ENCODE peak calls at places on chromosome 13, in nine cellular contexts. A is suprapubic skin; B is RWPE2; L is aorta; V is pancreas; G is thoracic aorta; Y is mesendoderm; Z is brain microvascular endothelial cell; H is CD8-positive, alpha-beta T cell. R is an unnamed sample.

GRCh38 chr13:71880753-71881541 is 13.9 kb upstream of the DACH1 start:
- DNase-seq in A (no peak), B (no peak), L (no peak), V (no peak), G (no peak), Y (peak), Z (peak), H (no peak), R (no peak)

GRCh38 chr13:93227906-93228801 is 1.5 kb downstream of the GPC6 start:
- DNase-seq in A (no peak), B (no peak), L (peak), V (peak), G (no peak), Y (peak), Z (peak), H (no peak), R (peak)

GRCh38 chr13:67351915-67352314 is 121.8 kb upstream of the PCDH9 start:
- DNase-seq in A (no peak), B (no peak), L (no peak), V (no peak), G (no peak), Y (no peak), Z (no peak), H (no peak), R (no peak)

GRCh38 chr13:112843392-112844250 is 125.4 kb upstream of the MCF2L start:
- DNase-seq in A (no peak), B (no peak), L (peak), V (no peak), G (no peak), Y (no peak), Z (no peak), H (no peak), R (no peak)

GRCh38 chr13:112067121-112067741 is at the start of gene SOX1:
- DNase-seq in A (peak), B (no peak), L (no peak), V (peak), G (no peak), Y (peak), Z (no peak), H (no peak), R (no peak)

GRCh38 chr13:112900691-112901091 is 68.3 kb upstream of the MCF2L start:
- DNase-seq in A (peak), B (peak), L (peak), V (peak), G (no peak), Y (no peak), Z (no peak), H (no peak), R (peak)

GRCh38 chr13:52787212-52787611 is 47.6 kb upstream of the CNMD start:
- DNase-seq in A (no peak), B (no peak), L (no peak), V (no peak), G (no peak), Y (no peak), Z (no peak), H (no peak), R (no peak)

GRCh38 chr13:113275387-113275786 is 21.7 kb upstream of the LAMP1 start:
- DNase-seq in A (no peak), B (no peak), L (no peak), V (no peak), G (no peak), Y (peak), Z (peak), H (peak), R (no peak)

GRCh38 chr13:50116430-50116973 is 101.3 kb downstream of the KCNRG start:
- DNase-seq in A (no peak), B (no peak), L (no peak), V (no peak), G (no peak), Y (no peak), Z (no peak), H (no peak), R (no peak)

GRCh38 chr13:80841346-80841882 is 500.5 kb upstream of the SPRY2 start:
- DNase-seq in A (no peak), B (no peak), L (no peak), V (no peak), G (no peak), Y (no peak), Z (no peak), H (no peak), R (no peak)

GRCh38 chr13:51912091-51912490 is 50.3 kb downstream of the CCDC70 start:
- DNase-seq in A (peak), B (no peak), L (no peak), V (no peak), G (no peak), Y (no peak), Z (no peak), H (no peak), R (peak)

GRCh38 chr13:42354246-42355117 is 82.5 kb downstream of the AKAP11 start:
- DNase-seq in A (no peak), B (no peak), L (no peak), V (no peak), G (no peak), Y (peak), Z (peak), H (peak), R (no peak)

GRCh38 chr13:113437408-113438010 is 15.8 kb downstream of the ADPRHL1 start:
- DNase-seq in A (no peak), B (peak), L (no peak), V (no peak), G (no peak), Y (no peak), Z (no peak), H (no peak), R (no peak)

GRCh38 chr13:21071894-21072293 is 10.5 kb upstream of the LATS2 start:
- DNase-seq in A (no peak), B (no peak), L (no peak), V (no peak), G (no peak), Y (no peak), Z (no peak), H (no peak), R (no peak)

GRCh38 chr13:98144501-98145350 is 1.8 kb downstream of the FARP1 start:
- DNase-seq in A (no peak), B (no peak), L (no peak), V (no peak), G (no peak), Y (peak), Z (no peak), H (no peak), R (no peak)

GRCh38 chr13:113209336-113209879 is at the start of gene CUL4A:
- DNase-seq in A (no peak), B (peak), L (peak), V (peak), G (no peak), Y (peak), Z (peak), H (peak), R (peak)

DNA sequence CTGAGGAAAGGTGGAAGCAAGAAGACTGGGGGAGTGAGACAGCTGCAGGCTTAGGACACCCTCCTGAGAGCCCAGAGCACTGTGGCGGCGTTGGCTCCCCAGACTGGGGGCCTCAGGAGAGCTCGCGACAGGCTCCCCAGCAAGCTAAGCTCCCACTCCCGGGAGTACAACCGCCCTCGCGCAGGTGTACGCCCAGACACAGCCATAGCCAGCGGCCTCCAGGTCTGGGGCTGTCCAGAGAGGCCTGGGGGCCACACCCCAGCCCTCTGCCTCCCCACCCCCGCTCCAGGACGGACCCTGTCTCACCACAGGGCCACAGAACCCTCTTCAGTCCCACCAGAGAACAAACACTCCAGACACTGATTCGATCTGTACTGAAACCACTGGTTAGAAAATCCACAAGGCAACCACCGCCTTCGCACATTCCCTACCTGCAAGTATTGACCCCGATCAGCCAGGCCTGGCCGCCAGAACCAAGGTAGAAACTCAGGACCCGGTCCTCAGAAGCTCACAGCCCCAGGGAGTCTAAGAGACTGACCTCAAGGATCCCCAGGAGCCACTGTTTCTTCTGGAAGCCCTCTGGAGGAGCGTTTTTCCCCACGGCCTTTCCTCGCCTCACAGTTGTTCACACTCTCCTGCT is 16.3 kb downstream of the ZIC5 start:
- DNase-seq in A (peak), B (no peak), L (no peak), V (no peak), G (no peak), Y (no peak), Z (no peak), H (no peak), R (no peak)
- H3K4me3 ChIP-seq in A (no peak), B (no peak), L (no peak), V (no peak), G (no peak), Y (no peak), Z (no peak), H (no peak), R (peak)

GRCh38 chr13:95957331-95957730 is 95.9 kb downstream of the UGGT2 start:
- DNase-seq in A (no peak), B (no peak), L (no peak), V (no peak), G (no peak), Y (peak), Z (no peak), H (no peak), R (no peak)

GRCh38 chr13:95956589-95957148 is 96.5 kb downstream of the UGGT2 start:
- DNase-seq in A (no peak), B (no peak), L (no peak), V (no peak), G (no peak), Y (no peak), Z (peak), H (no peak), R (no peak)

GRCh38 chr13:95955719-95956118 is 97.5 kb downstream of the UGGT2 start:
- DNase-seq in A (no peak), B (no peak), L (no peak), V (no peak), G (no peak), Y (no peak), Z (no peak), H (no peak), R (no peak)

GRCh38 chr13:95954266-95954665 is 98.9 kb downstream of the UGGT2 start:
- DNase-seq in A (no peak), B (no peak), L (no peak), V (no peak), G (no peak), Y (peak), Z (no peak), H (no peak), R (no peak)

DNA sequence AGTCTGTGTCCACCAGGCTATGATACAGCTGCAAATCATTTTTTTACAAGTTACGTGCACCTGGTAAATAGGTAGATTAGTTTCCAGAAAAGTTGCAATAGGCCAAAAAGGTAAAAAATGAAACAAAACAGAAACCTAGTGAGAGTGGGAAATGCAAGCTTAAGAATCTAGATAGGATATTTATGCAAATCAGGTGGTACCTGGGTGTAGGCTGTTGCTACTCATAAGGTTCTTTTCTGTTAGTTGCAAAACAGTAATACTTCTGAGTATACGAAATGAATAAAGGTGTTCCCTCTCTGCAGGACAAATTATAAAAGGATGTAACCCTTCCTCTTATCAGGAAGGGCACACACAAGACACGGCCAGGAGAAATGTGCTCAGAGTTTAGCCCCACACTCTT is 97.9 kb downstream of the UGGT2 start:
- DNase-seq in A (no peak), B (no peak), L (no peak), V (no peak), G (no peak), Y (no peak), Z (no peak), H (no peak), R (no peak)
- H3K27ac ChIP-seq in A (no peak), B (no peak), L (no peak), V (no peak), G (no peak), Y (no peak), Z (no peak), H (no peak), R (no peak)

DNA sequence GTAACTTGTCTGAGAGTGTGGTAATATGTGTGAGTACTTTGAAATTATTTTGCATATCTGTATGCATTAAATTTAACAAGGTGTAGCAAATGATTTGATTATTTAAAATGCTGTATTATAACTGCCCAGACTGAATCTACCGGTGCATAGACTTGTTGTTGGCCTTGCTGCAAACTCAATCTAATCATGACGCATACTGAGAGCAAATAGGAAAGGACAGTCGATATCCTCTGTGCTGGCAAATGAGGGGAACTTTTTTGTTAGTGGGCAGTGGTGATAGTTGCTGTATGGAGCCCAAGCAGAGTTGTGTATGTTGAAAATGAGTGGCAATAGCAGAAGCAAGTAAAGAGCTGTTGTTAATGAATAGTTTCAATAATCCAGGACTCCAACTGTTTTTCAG is 127.4 kb downstream of the LMO7 start:
- DNase-seq in A (no peak), B (no peak), L (no peak), V (no peak), G (no peak), Y (no peak), Z (no peak), H (no peak), R (no peak)
- H3K4me3 ChIP-seq in A (no peak), B (no peak), L (peak), V (peak), G (peak), Y (no peak), Z (no peak), H (no peak), R (peak)

GRCh38 chr13:110248449-110249143 is 58.4 kb downstream of the COL4A1 start:
- DNase-seq in A (no peak), B (no peak), L (no peak), V (no peak), G (no peak), Y (no peak), Z (no peak), H (no peak), R (no peak)

GRCh38 chr13:110244096-110244830 is 62.7 kb downstream of the COL4A1 start:
- DNase-seq in A (no peak), B (no peak), L (no peak), V (no peak), G (no peak), Y (no peak), Z (no peak), H (no peak), R (no peak)

GRCh38 chr13:110244926-110245325 is 62.0 kb downstream of the COL4A1 start:
- DNase-seq in A (no peak), B (no peak), L (no peak), V (no peak), G (no peak), Y (no peak), Z (no peak), H (no peak), R (no peak)

GRCh38 chr13:110245421-110245899 is 61.5 kb downstream of the COL4A1 start:
- DNase-seq in A (no peak), B (no peak), L (no peak), V (no peak), G (no peak), Y (no peak), Z (no peak), H (no peak), R (no peak)

GRCh38 chr13:110246530-110246929 is 60.4 kb downstream of the COL4A1 start:
- DNase-seq in A (no peak), B (no peak), L (no peak), V (no peak), G (no peak), Y (no peak), Z (no peak), H (no peak), R (no peak)
- H3K27ac ChIP-seq in A (peak), B (no peak), L (peak), V (no peak), G (peak), Y (no peak), Z (peak), H (no peak), R (no peak)

GRCh38 chr13:36549126-36549702 is 116.9 kb downstream of the CCNA1 start:
- DNase-seq in A (no peak), B (no peak), L (no peak), V (no peak), G (no peak), Y (no peak), Z (no peak), H (no peak), R (no peak)

GRCh38 chr13:36548129-36548528 is 115.8 kb downstream of the CCNA1 start:
- DNase-seq in A (no peak), B (no peak), L (no peak), V (no peak), G (no peak), Y (no peak), Z (no peak), H (no peak), R (no peak)

GRCh38 chr13:36543671-36544070 is 111.4 kb downstream of the CCNA1 start:
- DNase-seq in A (no peak), B (no peak), L (no peak), V (no peak), G (no peak), Y (no peak), Z (no peak), H (no peak), R (no peak)
- H3K4me3 ChIP-seq in A (no peak), B (no peak), L (no peak), V (no peak), G (no peak), Y (no peak), Z (no peak), H (no peak), R (no peak)

DNA sequence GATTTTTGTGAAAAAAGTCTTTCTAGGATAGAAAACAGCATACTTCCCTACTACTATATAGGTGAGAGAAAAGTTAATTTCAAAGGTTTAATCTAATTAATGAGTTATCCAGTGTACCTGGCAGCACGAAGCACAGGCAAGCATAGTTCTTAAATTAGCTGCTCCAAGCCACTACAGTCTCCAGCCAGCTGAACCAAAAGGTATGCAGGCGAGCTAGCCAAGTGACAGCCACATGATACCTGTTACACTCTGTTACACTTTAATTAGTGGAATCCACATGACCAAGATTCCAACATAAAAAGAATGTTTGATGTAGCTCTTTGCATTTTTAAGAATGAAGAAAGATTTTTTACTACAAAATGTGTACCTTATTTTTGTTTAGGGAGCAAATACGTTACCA is 15.5 kb downstream of the SLC25A30 start:
- DNase-seq in A (no peak), B (no peak), L (no peak), V (no peak), G (no peak), Y (no peak), Z (no peak), H (no peak), R (no peak)
- H3K27ac ChIP-seq in A (no peak), B (no peak), L (no peak), V (no peak), G (no peak), Y (no peak), Z (no peak), H (no peak), R (no peak)

DNA sequence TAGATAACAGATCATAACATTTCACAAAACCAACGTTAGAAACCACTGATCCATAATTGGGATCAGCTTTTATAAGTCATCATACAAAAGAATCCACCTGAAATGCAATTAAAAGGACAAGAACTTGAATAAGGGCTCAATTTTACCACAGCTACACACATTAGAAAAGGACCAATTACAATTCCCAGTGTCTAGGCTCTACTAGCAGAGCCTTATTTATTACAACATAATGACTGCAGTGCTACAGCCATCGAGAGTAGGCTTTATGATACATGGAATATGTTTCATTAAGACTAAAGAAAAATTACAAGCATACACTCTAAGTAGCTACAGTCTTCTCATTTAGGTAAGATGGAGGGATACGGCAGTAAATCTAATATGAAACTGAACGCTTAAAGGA is 2.9 kb downstream of the RBM26 start:
- DNase-seq in A (no peak), B (no peak), L (no peak), V (no peak), G (no peak), Y (no peak), Z (no peak), H (no peak), R (no peak)
- H3K4me3 ChIP-seq in A (no peak), B (no peak), L (no peak), V (peak), G (no peak), Y (no peak), Z (no peak), H (peak), R (peak)

R was measured in dorsolateral prefrontal cortex.